ENCODE peak calls at places on chromosome 18, in five cellular contexts. S is PC-9, J is hepatocyte, A is fibroblast of lung, K is astrocyte. B is an unnamed sample. For H3K79me2, the result is how much of the 10 kb centered on the place peaks cover.

GRCh38 chr18:24968233-24968775 is 383.7 kb downstream of the ZNF521 start:
- DNase-seq in K (no peak), S (no peak), J (no peak), A (no peak), B (no peak)

GRCh38 chr18:8609711-8610441 is 639 bp downstream of the RAB12 start:
- DNase-seq in K (no peak), A (no peak), J (peak), S (peak), B (peak)

GRCh38 chr18:61606068-61606660 is 272.9 kb downstream of the CDH20 start:
- DNase-seq in A (peak), K (peak), J (peak), S (peak), B (peak)

GRCh38 chr18:36315736-36316135 is 18.2 kb downstream of the FHOD3 start:
- DNase-seq in A (no peak), J (no peak), K (peak), S (peak), B (no peak)

GRCh38 chr18:32920796-32921787 is 148.3 kb upstream of the KLHL14 start:
- DNase-seq in A (peak), S (no peak), J (peak), K (peak), B (peak)

GRCh38 chr18:62446511-62446910 is 76.3 kb upstream of the ZCCHC2 start:
- DNase-seq in A (no peak), S (no peak), K (no peak), J (no peak), B (no peak)

GRCh38 chr18:76463358-76463757 is 31.7 kb downstream of the ZNF516 start:
- DNase-seq in K (no peak), J (no peak), A (no peak), S (no peak), B (peak)

GRCh38 chr18:11379660-11380059 is 229.7 kb upstream of the SLC35G4 start:
- DNase-seq in J (no peak), K (no peak), A (no peak), S (no peak), B (no peak)

GRCh38 chr18:77858331-77858730 is 608.7 kb downstream of the GALR1 start:
- DNase-seq in J (no peak), A (no peak), S (no peak), K (no peak), B (no peak)

GRCh38 chr18:54388203-54389142 is 30.8 kb downstream of the C18orf54 start:
- DNase-seq in A (peak), K (peak), S (peak), J (peak), B (peak)

GRCh38 chr18:25370391-25370790 is 18.4 kb upstream of the ZNF521 start:
- DNase-seq in K (no peak), A (no peak), S (no peak), J (no peak), B (no peak)

DNA sequence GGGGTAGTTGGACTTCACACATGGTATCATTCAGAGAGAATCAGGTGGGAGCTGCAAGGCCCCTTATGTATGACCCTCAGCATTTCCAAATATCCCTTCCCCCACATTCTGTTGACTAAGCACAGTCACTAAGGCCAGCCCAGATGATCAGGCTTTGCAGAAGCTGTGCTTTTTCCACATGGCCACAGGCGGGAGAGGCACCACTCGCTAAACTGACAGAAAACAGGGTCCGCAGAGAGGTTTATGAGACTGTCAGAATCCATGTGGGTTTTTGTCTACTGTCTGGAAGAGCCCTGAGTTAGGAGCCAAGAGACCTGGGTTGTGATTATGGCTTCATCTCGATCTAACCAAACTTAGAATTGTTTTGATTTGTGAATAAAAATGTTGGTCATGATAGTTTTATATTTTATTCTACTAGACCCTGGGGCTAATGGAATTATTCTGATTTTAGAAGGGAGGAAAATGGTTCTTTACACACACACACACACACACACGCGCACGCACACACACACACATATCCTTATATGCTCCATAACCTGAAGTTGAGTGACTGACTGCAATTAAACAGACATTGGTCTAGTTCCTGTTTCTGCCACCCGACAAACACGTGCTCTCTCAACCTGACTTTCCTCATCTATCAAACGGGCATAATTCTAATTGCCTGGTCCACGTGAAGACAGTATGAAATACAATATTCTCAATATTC is 50.6 kb downstream of the SETBP1 start:
- DNase-seq in S (no peak), K (no peak), A (no peak), J (no peak), B (no peak)
- H3K79me2 ChIP-seq in S (under half), K (under half), A (under half), J (half or more), B (under half)

DNA sequence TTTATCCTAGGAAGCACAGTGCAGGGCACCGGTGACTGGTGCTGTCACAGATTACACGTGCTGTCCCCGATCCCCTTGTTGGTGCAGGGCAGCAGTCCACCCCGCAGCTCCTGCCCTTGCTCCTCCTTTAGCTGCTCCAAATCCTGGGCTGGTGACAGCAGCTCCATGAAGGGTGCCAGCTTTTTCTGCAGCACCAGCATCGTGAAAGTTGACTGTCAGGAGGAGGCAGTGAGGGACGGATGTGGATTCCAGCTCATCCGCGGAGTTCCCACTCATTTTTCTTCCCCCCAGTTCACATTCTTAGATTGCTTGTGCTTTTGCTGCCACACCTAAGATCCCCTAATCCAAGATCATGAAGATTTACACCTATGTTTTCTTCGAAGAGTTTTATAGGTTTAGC is 67.5 kb downstream of the ONECUT2 start:
- DNase-seq in K (no peak), J (no peak), S (no peak), A (no peak), B (no peak)
- H3K79me2 ChIP-seq in K (under half), J (under half), S (under half), A (under half), B (under half)

DNA sequence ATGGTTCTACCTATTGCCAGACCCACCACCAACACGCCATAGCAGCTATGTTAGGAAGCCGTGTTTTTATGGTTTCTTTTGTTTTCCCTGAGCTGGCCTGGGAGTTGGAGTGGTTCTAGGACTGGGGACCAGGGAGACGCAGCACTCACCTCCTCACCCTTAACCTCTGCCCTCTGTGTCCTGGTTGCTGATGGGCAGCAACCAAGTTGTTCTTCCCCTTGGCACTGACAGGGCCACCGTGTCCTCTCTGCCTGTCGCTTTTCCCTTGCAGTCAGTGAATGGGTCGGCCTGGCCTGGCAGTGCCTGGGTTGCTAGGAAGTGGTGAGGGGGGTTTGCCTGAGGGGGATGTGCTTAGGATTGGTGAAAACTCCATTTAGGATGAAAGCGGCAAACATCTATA is 197.1 kb upstream of the GATA6 start:
- DNase-seq in K (no peak), S (no peak), A (no peak), J (no peak), B (no peak)
- H3K79me2 ChIP-seq in K (under half), S (under half), A (under half), J (under half), B (under half)

GRCh38 chr18:74290831-74291770 is 662 bp downstream of the CYB5A start:
- DNase-seq in A (no peak), S (peak), K (no peak), J (peak), B (no peak)

GRCh38 chr18:74288730-74289129 is 3.0 kb downstream of the CYB5A start:
- DNase-seq in S (no peak), A (no peak), J (no peak), K (no peak), B (no peak)

GRCh38 chr18:74289137-74289536 is 2.6 kb downstream of the CYB5A start:
- DNase-seq in S (no peak), J (no peak), K (no peak), A (peak), B (peak)

GRCh38 chr18:74291771-74292540 is at the start of gene CYB5A:
- DNase-seq in K (peak), J (peak), S (peak), A (peak), B (peak)

GRCh38 chr18:74289946-74290478 is 1.8 kb downstream of the CYB5A start:
- DNase-seq in S (no peak), J (no peak), A (no peak), K (no peak), B (no peak)
- H3K79me2 ChIP-seq in S (half or more), J (half or more), A (under half), K (under half), B (under half)

GRCh38 chr18:67509711-67510110 is 6.8 kb downstream of the DSEL start:
- DNase-seq in S (no peak), A (peak), K (peak), J (no peak), B (peak)
- H3K79me2 ChIP-seq in S (under half), A (half or more), K (half or more), J (under half), B (half or more)

GRCh38 chr18:48621240-48621639 is 82.4 kb downstream of the CTIF start:
- DNase-seq in A (peak), K (peak), J (peak), S (no peak), B (peak)

GRCh38 chr18:48622911-48623431 is 84.1 kb downstream of the CTIF start:
- DNase-seq in J (no peak), S (peak), K (peak), A (no peak), B (peak)

GRCh38 chr18:48621815-48622555 is 83.2 kb downstream of the CTIF start:
- DNase-seq in J (no peak), A (no peak), K (peak), S (peak), B (no peak)

GRCh38 chr18:48627216-48627615 is 88.4 kb downstream of the CTIF start:
- DNase-seq in K (peak), J (no peak), S (no peak), A (no peak), B (no peak)

GRCh38 chr18:48623468-48624220 is 84.8 kb downstream of the CTIF start:
- DNase-seq in S (no peak), K (peak), A (peak), J (no peak), B (peak)
- H3K79me2 ChIP-seq in S (under half), K (under half), A (under half), J (under half), B (under half)

B was measured in osteoblast.